ENCODE peak calls at places on chromosomes 5 and 9, in nine cellular contexts. One of them, this sample, is unnamed.
A peak's percentile ranks its signal among the peaks of the same experiment; 100 is the strongest.

GRCh38 chr9:22119537-22120167 is 110.5 kb upstream of the CDKN2B start:
- DNase-seq in SK-N-SH: peak; percentile 8
- DNase-seq in left ventricle myocardium inferior: no peak
- DNase-seq in esophagus squamous epithelium: no peak
- DNase-seq in stomach: no peak
- DNase-seq in fibroblast of lung: no peak
- DNase-seq in H7: peak; percentile 20
- DNase-seq in GM23248: peak; percentile 59
- DNase-seq in pancreas: no peak
- DNase-seq in this sample: peak; percentile 77

GRCh38 chr9:68697846-68698245 is 7.2 kb upstream of the PIP5K1B start:
- DNase-seq in fibroblast of lung: no peak
- DNase-seq in SK-N-SH: no peak
- DNase-seq in left ventricle myocardium inferior: no peak
- DNase-seq in GM23248: no peak
- DNase-seq in stomach: no peak
- DNase-seq in H7: no peak
- DNase-seq in pancreas: no peak
- DNase-seq in esophagus squamous epithelium: no peak
- DNase-seq in this sample: no peak

GRCh38 chr5:111983459-111983858 is 226.5 kb upstream of the NREP start:
- DNase-seq in esophagus squamous epithelium: no peak
- DNase-seq in SK-N-SH: no peak
- DNase-seq in H7: no peak
- DNase-seq in fibroblast of lung: peak; percentile 32
- DNase-seq in left ventricle myocardium inferior: no peak
- DNase-seq in GM23248: peak; percentile 47
- DNase-seq in stomach: no peak
- DNase-seq in pancreas: no peak
- DNase-seq in this sample: no peak

GRCh38 chr9:122133984-122134535 is 25.5 kb downstream of the NDUFA8 start:
- DNase-seq in SK-N-SH: no peak
- DNase-seq in esophagus squamous epithelium: no peak
- DNase-seq in left ventricle myocardium inferior: no peak
- DNase-seq in GM23248: no peak
- DNase-seq in stomach: no peak
- DNase-seq in H7: no peak
- DNase-seq in fibroblast of lung: no peak
- DNase-seq in pancreas: no peak
- DNase-seq in this sample: no peak

GRCh38 chr9:131642496-131643083 is 97.3 kb downstream of the PRRT1B start:
- DNase-seq in GM23248: no peak
- DNase-seq in left ventricle myocardium inferior: no peak
- DNase-seq in stomach: no peak
- DNase-seq in esophagus squamous epithelium: no peak
- DNase-seq in H7: no peak
- DNase-seq in pancreas: no peak
- DNase-seq in SK-N-SH: no peak
- DNase-seq in fibroblast of lung: no peak
- DNase-seq in this sample: no peak

GRCh38 chr9:131417264-131418142 is 23.6 kb downstream of the PRRC2B start:
- DNase-seq in H7: no peak
- DNase-seq in left ventricle myocardium inferior: no peak
- DNase-seq in pancreas: no peak
- DNase-seq in GM23248: no peak
- DNase-seq in stomach: no peak
- DNase-seq in esophagus squamous epithelium: no peak
- DNase-seq in fibroblast of lung: no peak
- DNase-seq in SK-N-SH: peak; percentile 66
- DNase-seq in this sample: no peak

GRCh38 chr9:126317513-126317912 is 9.1 kb upstream of the MVB12B start:
- DNase-seq in H7: no peak
- DNase-seq in stomach: no peak
- DNase-seq in pancreas: no peak
- DNase-seq in fibroblast of lung: no peak
- DNase-seq in left ventricle myocardium inferior: no peak
- DNase-seq in esophagus squamous epithelium: no peak
- DNase-seq in GM23248: peak; percentile 21
- DNase-seq in SK-N-SH: no peak
- DNase-seq in this sample: no peak

GRCh38 chr9:65432051-65432450 is 147.0 kb upstream of the FOXD4L5 start:
- DNase-seq in stomach: no peak
- DNase-seq in SK-N-SH: no peak
- DNase-seq in left ventricle myocardium inferior: no peak
- DNase-seq in pancreas: no peak
- DNase-seq in H7: no peak
- DNase-seq in fibroblast of lung: no peak
- DNase-seq in GM23248: no peak
- DNase-seq in esophagus squamous epithelium: no peak
- DNase-seq in this sample: no peak

GRCh38 chr9:37604296-37604695 is 11.9 kb upstream of the TOMM5 start:
- DNase-seq in H7: no peak
- DNase-seq in GM23248: no peak
- DNase-seq in esophagus squamous epithelium: no peak
- DNase-seq in SK-N-SH: no peak
- DNase-seq in pancreas: no peak
- DNase-seq in stomach: no peak
- DNase-seq in fibroblast of lung: no peak
- DNase-seq in left ventricle myocardium inferior: no peak
- DNase-seq in this sample: no peak

GRCh38 chr9:78973906-78974305 is 597.9 kb upstream of the TLE4 start:
- DNase-seq in fibroblast of lung: peak; percentile 67
- DNase-seq in pancreas: no peak
- DNase-seq in left ventricle myocardium inferior: no peak
- DNase-seq in esophagus squamous epithelium: no peak
- DNase-seq in SK-N-SH: no peak
- DNase-seq in GM23248: peak; percentile 63
- DNase-seq in stomach: no peak
- DNase-seq in H7: no peak
- DNase-seq in this sample: no peak

GRCh38 chr5:138402640-138403039 is 36.2 kb upstream of the REEP2 start:
- DNase-seq in SK-N-SH: no peak
- DNase-seq in left ventricle myocardium inferior: no peak
- DNase-seq in esophagus squamous epithelium: no peak
- DNase-seq in pancreas: no peak
- DNase-seq in H7: no peak
- DNase-seq in stomach: no peak
- DNase-seq in GM23248: no peak
- DNase-seq in fibroblast of lung: no peak
- DNase-seq in this sample: no peak

GRCh38 chr5:180026320-180026719 is 45.2 kb downstream of the RNF130 start:
- DNase-seq in GM23248: peak; percentile 20
- DNase-seq in fibroblast of lung: peak; percentile 86
- DNase-seq in stomach: peak; percentile 53
- DNase-seq in left ventricle myocardium inferior: no peak
- DNase-seq in H7: no peak
- DNase-seq in esophagus squamous epithelium: no peak
- DNase-seq in pancreas: peak; percentile 39
- DNase-seq in SK-N-SH: peak; percentile 57
- DNase-seq in this sample: peak; percentile 23

GRCh38 chr5:77776606-77777206 is 567 bp upstream of the TBCA start:
- DNase-seq in esophagus squamous epithelium: no peak
- DNase-seq in SK-N-SH: no peak
- DNase-seq in pancreas: no peak
- DNase-seq in H7: no peak
- DNase-seq in left ventricle myocardium inferior: no peak
- DNase-seq in stomach: no peak
- DNase-seq in fibroblast of lung: no peak
- DNase-seq in GM23248: peak; percentile 47
- DNase-seq in this sample: no peak

GRCh38 chr5:126794157-126794828 is 17.4 kb downstream of the LMNB1 start:
- DNase-seq in GM23248: no peak
- DNase-seq in pancreas: no peak
- DNase-seq in left ventricle myocardium inferior: no peak
- DNase-seq in H7: no peak
- DNase-seq in stomach: no peak
- DNase-seq in esophagus squamous epithelium: no peak
- DNase-seq in fibroblast of lung: no peak
- DNase-seq in SK-N-SH: no peak
- DNase-seq in this sample: no peak

GRCh38 chr9:72185561-72185960 is 36.3 kb downstream of the GDA start:
- DNase-seq in H7: no peak
- DNase-seq in pancreas: no peak
- DNase-seq in left ventricle myocardium inferior: no peak
- DNase-seq in SK-N-SH: no peak
- DNase-seq in GM23248: peak; percentile 19
- DNase-seq in esophagus squamous epithelium: no peak
- DNase-seq in stomach: no peak
- DNase-seq in fibroblast of lung: no peak
- DNase-seq in this sample: no peak

GRCh38 chr5:131389096-131389868 is 125.4 kb downstream of the CDC42SE2 start:
- DNase-seq in stomach: no peak
- DNase-seq in esophagus squamous epithelium: no peak
- DNase-seq in H7: no peak
- DNase-seq in SK-N-SH: no peak
- DNase-seq in GM23248: no peak
- DNase-seq in pancreas: no peak
- DNase-seq in left ventricle myocardium inferior: no peak
- DNase-seq in fibroblast of lung: no peak
- DNase-seq in this sample: no peak
- H3K4me3 ChIP-seq in stomach: no peak overlapping the region
- H3K4me3 ChIP-seq in esophagus squamous epithelium: no peak overlapping the region
- H3K4me3 ChIP-seq in H7: no peak overlapping the region
- H3K4me3 ChIP-seq in SK-N-SH: no peak overlapping the region
- H3K4me3 ChIP-seq in GM23248: no peak overlapping the region
- H3K4me3 ChIP-seq in pancreas: no peak overlapping the region
- H3K4me3 ChIP-seq in left ventricle myocardium inferior: no peak overlapping the region
- H3K4me3 ChIP-seq in fibroblast of lung: no peak overlapping the region
- H3K4me3 ChIP-seq in this sample: no peak overlapping the region

GRCh38 chr9:133545494-133546286 is 11.2 kb downstream of the ADAMTSL2 start:
- DNase-seq in SK-N-SH: peak; percentile 79
- DNase-seq in left ventricle myocardium inferior: no peak
- DNase-seq in GM23248: no peak
- DNase-seq in esophagus squamous epithelium: no peak
- DNase-seq in fibroblast of lung: no peak
- DNase-seq in pancreas: no peak
- DNase-seq in H7: peak; percentile 64
- DNase-seq in stomach: no peak
- DNase-seq in this sample: no peak
- H3K27me3 ChIP-seq in SK-N-SH: no peaks in the 10 kb centered on the region
- H3K27me3 ChIP-seq in left ventricle myocardium inferior: no peaks in the 10 kb centered on the region
- H3K27me3 ChIP-seq in GM23248: no peaks in the 10 kb centered on the region
- H3K27me3 ChIP-seq in esophagus squamous epithelium: no peaks in the 10 kb centered on the region
- H3K27me3 ChIP-seq in fibroblast of lung: peaks cover 5% of the 10 kb centered on the region
- H3K27me3 ChIP-seq in pancreas: no peaks in the 10 kb centered on the region
- H3K27me3 ChIP-seq in H7: no peaks in the 10 kb centered on the region
- H3K27me3 ChIP-seq in stomach: no peaks in the 10 kb centered on the region
- H3K27me3 ChIP-seq in this sample: no peaks in the 10 kb centered on the region

GRCh38 chr5:150661086-150661485 is at the start of gene MYOZ3:
- DNase-seq in esophagus squamous epithelium: no peak
- DNase-seq in stomach: no peak
- DNase-seq in pancreas: no peak
- DNase-seq in GM23248: no peak
- DNase-seq in left ventricle myocardium inferior: no peak
- DNase-seq in H7: peak; percentile 40
- DNase-seq in SK-N-SH: peak; percentile 34
- DNase-seq in fibroblast of lung: no peak
- DNase-seq in this sample: no peak
- H3K4me3 ChIP-seq in esophagus squamous epithelium: no peak within 1 kb of the TSS
- H3K4me3 ChIP-seq in stomach: no peak within 1 kb of the TSS
- H3K4me3 ChIP-seq in pancreas: no peak within 1 kb of the TSS
- H3K4me3 ChIP-seq in GM23248: no peak within 1 kb of the TSS
- H3K4me3 ChIP-seq in left ventricle myocardium inferior: no peak within 1 kb of the TSS
- H3K4me3 ChIP-seq in H7: no peak within 1 kb of the TSS
- H3K4me3 ChIP-seq in SK-N-SH: no peak within 1 kb of the TSS
- H3K4me3 ChIP-seq in fibroblast of lung: no peak within 1 kb of the TSS
- H3K4me3 ChIP-seq in this sample: no peak within 1 kb of the TSS

GRCh38 chr5:135194573-135195266 is 160.7 kb upstream of the PITX1 start:
- DNase-seq in SK-N-SH: no peak
- DNase-seq in GM23248: peak; percentile 64
- DNase-seq in fibroblast of lung: peak; percentile 74
- DNase-seq in stomach: peak; percentile 15
- DNase-seq in left ventricle myocardium inferior: no peak
- DNase-seq in pancreas: no peak
- DNase-seq in H7: no peak
- DNase-seq in esophagus squamous epithelium: no peak
- DNase-seq in this sample: no peak

GRCh38 chr5:135194126-135194488 is 160.1 kb upstream of the PITX1 start:
- DNase-seq in esophagus squamous epithelium: no peak
- DNase-seq in fibroblast of lung: no peak
- DNase-seq in SK-N-SH: no peak
- DNase-seq in pancreas: no peak
- DNase-seq in H7: no peak
- DNase-seq in GM23248: no peak
- DNase-seq in left ventricle myocardium inferior: no peak
- DNase-seq in stomach: no peak
- DNase-seq in this sample: no peak

GRCh38 chr5:135193213-135194125 is 159.4 kb upstream of the PITX1 start:
- DNase-seq in SK-N-SH: no peak
- DNase-seq in GM23248: peak; percentile 78
- DNase-seq in stomach: no peak
- DNase-seq in fibroblast of lung: peak; percentile 84
- DNase-seq in H7: no peak
- DNase-seq in esophagus squamous epithelium: no peak
- DNase-seq in left ventricle myocardium inferior: no peak
- DNase-seq in pancreas: no peak
- DNase-seq in this sample: no peak

GRCh38 chr5:135196483-135196882 is 162.5 kb upstream of the PITX1 start:
- DNase-seq in esophagus squamous epithelium: no peak
- DNase-seq in stomach: no peak
- DNase-seq in H7: no peak
- DNase-seq in fibroblast of lung: no peak
- DNase-seq in SK-N-SH: no peak
- DNase-seq in GM23248: no peak
- DNase-seq in pancreas: no peak
- DNase-seq in left ventricle myocardium inferior: no peak
- DNase-seq in this sample: no peak

DNA sequence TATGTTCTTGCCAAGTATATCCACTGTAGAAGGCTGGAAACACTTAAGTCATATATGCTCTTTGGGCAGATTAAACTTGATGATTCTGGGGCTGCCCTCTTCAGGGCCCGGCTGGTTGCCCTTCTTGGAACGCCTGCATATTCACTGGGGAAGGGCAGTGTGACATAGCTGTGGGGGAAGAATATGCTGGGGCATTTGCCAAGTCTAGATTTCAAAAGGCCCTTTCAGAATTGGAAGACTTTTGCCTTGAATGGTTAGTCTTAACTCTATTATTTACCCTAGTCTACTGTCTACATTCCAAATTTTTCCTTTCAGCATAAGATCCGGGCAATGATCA is 161.2 kb upstream of the PITX1 start:
- DNase-seq in stomach: no peak
- DNase-seq in H7: no peak
- DNase-seq in esophagus squamous epithelium: no peak
- DNase-seq in GM23248: peak; percentile 35
- DNase-seq in pancreas: no peak
- DNase-seq in SK-N-SH: no peak
- DNase-seq in fibroblast of lung: peak; percentile 65
- DNase-seq in left ventricle myocardium inferior: no peak
- DNase-seq in this sample: no peak
- H3K27me3 ChIP-seq in stomach: peaks cover 40% of the 10 kb centered on the region
- H3K27me3 ChIP-seq in H7: peaks cover 11% of the 10 kb centered on the region
- H3K27me3 ChIP-seq in esophagus squamous epithelium: no peaks in the 10 kb centered on the region
- H3K27me3 ChIP-seq in GM23248: peaks cover 7% of the 10 kb centered on the region
- H3K27me3 ChIP-seq in pancreas: no peaks in the 10 kb centered on the region
- H3K27me3 ChIP-seq in SK-N-SH: no peaks in the 10 kb centered on the region
- H3K27me3 ChIP-seq in fibroblast of lung: no peaks in the 10 kb centered on the region
- H3K27me3 ChIP-seq in left ventricle myocardium inferior: peaks cover 55% of the 10 kb centered on the region
- H3K27me3 ChIP-seq in this sample: no peaks in the 10 kb centered on the region

GRCh38 chr5:68369436-68370125 is 154.0 kb downstream of the PIK3R1 start:
- DNase-seq in fibroblast of lung: no peak
- DNase-seq in esophagus squamous epithelium: no peak
- DNase-seq in left ventricle myocardium inferior: no peak
- DNase-seq in pancreas: no peak
- DNase-seq in H7: no peak
- DNase-seq in SK-N-SH: no peak
- DNase-seq in GM23248: no peak
- DNase-seq in stomach: no peak
- DNase-seq in this sample: peak; percentile 44
- H3K4me3 ChIP-seq in fibroblast of lung: no peak overlapping the region
- H3K4me3 ChIP-seq in esophagus squamous epithelium: no peak overlapping the region
- H3K4me3 ChIP-seq in left ventricle myocardium inferior: no peak overlapping the region
- H3K4me3 ChIP-seq in pancreas: no peak overlapping the region
- H3K4me3 ChIP-seq in H7: no peak overlapping the region
- H3K4me3 ChIP-seq in SK-N-SH: no peak overlapping the region
- H3K4me3 ChIP-seq in GM23248: no peak overlapping the region
- H3K4me3 ChIP-seq in stomach: no peak overlapping the region
- H3K4me3 ChIP-seq in this sample: no peak overlapping the region

This sample was measured in small intestine.